ENCODE peak calls at places on chromosomes 1 and 21, in eight cellular contexts. One of them, this sample, is unnamed. For H3K4me1 and H3K9me3, the result is how much of the 10 kb centered on the place peaks cover.

GRCh38 chr1:152806576-152806975 is at the start of gene LCE1C:
- DNase-seq in psoas muscle: no peak
- DNase-seq in CD4-positive, CD25-positive, alpha-beta regulatory T cell: no peak
- DNase-seq in right cardiac atrium: no peak
- DNase-seq in body of pancreas: no peak
- DNase-seq in OCI-LY7: no peak
- DNase-seq in SK-N-SH: no peak
- DNase-seq in mesenchymal stem cell: no peak
- DNase-seq in this sample: no peak

GRCh38 chr1:116738673-116739370 is 15.4 kb upstream of the CD2 start:
- DNase-seq in mesenchymal stem cell: no peak
- DNase-seq in OCI-LY7: peak
- DNase-seq in body of pancreas: no peak
- DNase-seq in psoas muscle: no peak
- DNase-seq in SK-N-SH: no peak
- DNase-seq in CD4-positive, CD25-positive, alpha-beta regulatory T cell: peak
- DNase-seq in right cardiac atrium: no peak
- DNase-seq in this sample: peak

GRCh38 chr1:224691106-224691505 is 75.0 kb downstream of the CNIH3 start:
- DNase-seq in right cardiac atrium: no peak
- DNase-seq in psoas muscle: no peak
- DNase-seq in mesenchymal stem cell: no peak
- DNase-seq in SK-N-SH: no peak
- DNase-seq in CD4-positive, CD25-positive, alpha-beta regulatory T cell: no peak
- DNase-seq in OCI-LY7: no peak
- DNase-seq in body of pancreas: no peak
- DNase-seq in this sample: no peak

GRCh38 chr1:41783189-41783639 is 135.5 kb downstream of the HIVEP3 start:
- DNase-seq in SK-N-SH: no peak
- DNase-seq in mesenchymal stem cell: peak
- DNase-seq in CD4-positive, CD25-positive, alpha-beta regulatory T cell: no peak
- DNase-seq in psoas muscle: no peak
- DNase-seq in OCI-LY7: no peak
- DNase-seq in body of pancreas: no peak
- DNase-seq in right cardiac atrium: no peak
- DNase-seq in this sample: no peak

GRCh38 chr1:206472454-206472853 is 2.2 kb downstream of the IKBKE start:
- DNase-seq in right cardiac atrium: no peak
- DNase-seq in SK-N-SH: peak
- DNase-seq in CD4-positive, CD25-positive, alpha-beta regulatory T cell: peak
- DNase-seq in body of pancreas: no peak
- DNase-seq in mesenchymal stem cell: peak
- DNase-seq in OCI-LY7: peak
- DNase-seq in psoas muscle: peak
- DNase-seq in this sample: no peak

GRCh38 chr1:7628273-7628672 is 142.8 kb upstream of the VAMP3 start:
- DNase-seq in SK-N-SH: no peak
- DNase-seq in CD4-positive, CD25-positive, alpha-beta regulatory T cell: no peak
- DNase-seq in OCI-LY7: no peak
- DNase-seq in right cardiac atrium: peak
- DNase-seq in body of pancreas: no peak
- DNase-seq in psoas muscle: no peak
- DNase-seq in mesenchymal stem cell: no peak
- DNase-seq in this sample: no peak

GRCh38 chr1:108521990-108522393 is 37.9 kb upstream of the EEIG2 start:
- DNase-seq in mesenchymal stem cell: peak
- DNase-seq in right cardiac atrium: no peak
- DNase-seq in OCI-LY7: no peak
- DNase-seq in body of pancreas: no peak
- DNase-seq in psoas muscle: no peak
- DNase-seq in SK-N-SH: no peak
- DNase-seq in CD4-positive, CD25-positive, alpha-beta regulatory T cell: no peak
- DNase-seq in this sample: no peak

GRCh38 chr1:115980998-115981993 is 5.0 kb downstream of the SLC22A15 start:
- DNase-seq in psoas muscle: no peak
- DNase-seq in CD4-positive, CD25-positive, alpha-beta regulatory T cell: peak
- DNase-seq in mesenchymal stem cell: peak
- DNase-seq in body of pancreas: peak
- DNase-seq in right cardiac atrium: peak
- DNase-seq in OCI-LY7: peak
- DNase-seq in SK-N-SH: peak
- DNase-seq in this sample: peak

GRCh38 chr1:20194770-20195463 is 8.6 kb upstream of the PLA2G2C start:
- DNase-seq in right cardiac atrium: peak
- DNase-seq in SK-N-SH: peak
- DNase-seq in body of pancreas: peak
- DNase-seq in CD4-positive, CD25-positive, alpha-beta regulatory T cell: peak
- DNase-seq in mesenchymal stem cell: peak
- DNase-seq in OCI-LY7: peak
- DNase-seq in psoas muscle: peak
- DNase-seq in this sample: peak

GRCh38 chr1:116666090-116666489 is 1.4 kb downstream of the IGSF3 start:
- DNase-seq in CD4-positive, CD25-positive, alpha-beta regulatory T cell: no peak
- DNase-seq in OCI-LY7: no peak
- DNase-seq in psoas muscle: no peak
- DNase-seq in mesenchymal stem cell: peak
- DNase-seq in SK-N-SH: peak
- DNase-seq in right cardiac atrium: no peak
- DNase-seq in body of pancreas: no peak
- DNase-seq in this sample: no peak

GRCh38 chr1:85975770-85976386 is 180.7 kb downstream of the COL24A1 start:
- DNase-seq in mesenchymal stem cell: no peak
- DNase-seq in body of pancreas: no peak
- DNase-seq in OCI-LY7: no peak
- DNase-seq in right cardiac atrium: peak
- DNase-seq in CD4-positive, CD25-positive, alpha-beta regulatory T cell: no peak
- DNase-seq in SK-N-SH: no peak
- DNase-seq in psoas muscle: no peak
- DNase-seq in this sample: no peak

GRCh38 chr1:68339505-68339904 is 107.2 kb upstream of the WLS start:
- DNase-seq in mesenchymal stem cell: peak
- DNase-seq in right cardiac atrium: no peak
- DNase-seq in body of pancreas: no peak
- DNase-seq in SK-N-SH: no peak
- DNase-seq in OCI-LY7: no peak
- DNase-seq in CD4-positive, CD25-positive, alpha-beta regulatory T cell: no peak
- DNase-seq in psoas muscle: no peak
- DNase-seq in this sample: no peak

GRCh38 chr21:44985441-44986401 is 45.9 kb downstream of the SLX9 start:
- DNase-seq in SK-N-SH: peak
- DNase-seq in right cardiac atrium: peak
- DNase-seq in mesenchymal stem cell: no peak
- DNase-seq in psoas muscle: peak
- DNase-seq in CD4-positive, CD25-positive, alpha-beta regulatory T cell: no peak
- DNase-seq in OCI-LY7: no peak
- DNase-seq in body of pancreas: peak
- DNase-seq in this sample: no peak
- H3K4me1 ChIP-seq in SK-N-SH: under half
- H3K4me1 ChIP-seq in right cardiac atrium: under half
- H3K4me1 ChIP-seq in mesenchymal stem cell: under half
- H3K4me1 ChIP-seq in psoas muscle: under half
- H3K4me1 ChIP-seq in CD4-positive, CD25-positive, alpha-beta regulatory T cell: under half
- H3K4me1 ChIP-seq in OCI-LY7: under half
- H3K4me1 ChIP-seq in body of pancreas: under half
- H3K4me1 ChIP-seq in this sample: under half

DNA sequence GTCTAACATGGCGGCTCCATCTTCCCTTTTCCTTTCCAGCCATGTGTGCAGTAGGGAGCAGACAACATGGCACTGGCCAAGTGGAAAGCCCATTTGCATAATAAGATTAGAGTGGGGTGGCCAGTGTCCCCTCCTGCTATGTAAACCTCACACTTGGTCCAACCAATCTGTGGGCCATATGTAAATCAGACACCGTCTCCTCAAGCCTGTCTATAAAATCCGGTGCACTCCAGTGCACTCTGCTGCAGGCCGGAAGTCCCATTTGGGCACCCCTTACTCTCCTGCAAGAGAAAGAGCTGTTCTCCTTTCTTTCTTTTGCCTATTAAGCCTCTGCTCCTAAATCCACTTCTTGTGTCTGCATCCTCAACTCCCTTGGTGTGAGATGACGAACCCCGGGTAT is 44.1 kb downstream of the OLFML3 start:
- DNase-seq in CD4-positive, CD25-positive, alpha-beta regulatory T cell: no peak
- DNase-seq in psoas muscle: no peak
- DNase-seq in body of pancreas: no peak
- DNase-seq in OCI-LY7: peak
- DNase-seq in right cardiac atrium: no peak
- DNase-seq in SK-N-SH: no peak
- DNase-seq in mesenchymal stem cell: no peak
- DNase-seq in this sample: no peak
- H3K9me3 ChIP-seq in CD4-positive, CD25-positive, alpha-beta regulatory T cell: under half
- H3K9me3 ChIP-seq in psoas muscle: under half
- H3K9me3 ChIP-seq in body of pancreas: under half
- H3K9me3 ChIP-seq in OCI-LY7: under half
- H3K9me3 ChIP-seq in right cardiac atrium: under half
- H3K9me3 ChIP-seq in SK-N-SH: under half
- H3K9me3 ChIP-seq in mesenchymal stem cell: under half
- H3K9me3 ChIP-seq in this sample: under half

GRCh38 chr1:198637915-198638437 is 864 bp upstream of the PTPRC start:
- DNase-seq in OCI-LY7: no peak
- DNase-seq in right cardiac atrium: no peak
- DNase-seq in SK-N-SH: no peak
- DNase-seq in CD4-positive, CD25-positive, alpha-beta regulatory T cell: peak
- DNase-seq in body of pancreas: no peak
- DNase-seq in mesenchymal stem cell: no peak
- DNase-seq in psoas muscle: no peak
- DNase-seq in this sample: no peak

GRCh38 chr1:198638441-198638840 is 399 bp upstream of the PTPRC start:
- DNase-seq in CD4-positive, CD25-positive, alpha-beta regulatory T cell: no peak
- DNase-seq in right cardiac atrium: no peak
- DNase-seq in SK-N-SH: no peak
- DNase-seq in body of pancreas: no peak
- DNase-seq in psoas muscle: no peak
- DNase-seq in OCI-LY7: peak
- DNase-seq in mesenchymal stem cell: no peak
- DNase-seq in this sample: no peak

GRCh38 chr1:198637157-198637556 is 1.7 kb upstream of the PTPRC start:
- DNase-seq in OCI-LY7: peak
- DNase-seq in CD4-positive, CD25-positive, alpha-beta regulatory T cell: no peak
- DNase-seq in psoas muscle: no peak
- DNase-seq in mesenchymal stem cell: no peak
- DNase-seq in SK-N-SH: no peak
- DNase-seq in body of pancreas: no peak
- DNase-seq in right cardiac atrium: no peak
- DNase-seq in this sample: no peak

GRCh38 chr1:198639581-198640235 is 868 bp downstream of the PTPRC start:
- DNase-seq in psoas muscle: no peak
- DNase-seq in SK-N-SH: no peak
- DNase-seq in CD4-positive, CD25-positive, alpha-beta regulatory T cell: peak
- DNase-seq in mesenchymal stem cell: no peak
- DNase-seq in OCI-LY7: peak
- DNase-seq in body of pancreas: no peak
- DNase-seq in right cardiac atrium: no peak
- DNase-seq in this sample: no peak

DNA sequence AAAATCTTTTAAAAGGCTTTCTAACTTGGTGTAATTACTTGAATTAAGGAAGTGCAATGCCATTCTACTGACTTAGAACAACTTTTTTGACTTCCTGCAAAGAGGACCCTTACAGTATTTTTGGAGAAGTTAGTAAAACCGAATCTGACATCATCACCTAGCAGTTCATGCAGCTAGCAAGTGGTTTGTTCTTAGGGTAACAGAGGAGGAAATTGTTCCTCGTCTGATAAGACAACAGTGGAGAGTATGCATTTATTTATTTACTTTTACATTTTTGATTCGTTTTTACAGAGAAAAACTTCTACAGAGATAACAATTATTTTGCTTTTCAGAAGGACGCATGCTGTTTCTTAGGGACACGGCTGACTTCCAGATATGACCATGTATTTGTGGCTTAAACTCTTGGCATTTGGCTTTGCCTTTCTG is at the start of gene PTPRC:
- DNase-seq in mesenchymal stem cell: no peak
- DNase-seq in right cardiac atrium: no peak
- DNase-seq in OCI-LY7: peak
- DNase-seq in CD4-positive, CD25-positive, alpha-beta regulatory T cell: peak
- DNase-seq in SK-N-SH: no peak
- DNase-seq in psoas muscle: no peak
- DNase-seq in body of pancreas: no peak
- DNase-seq in this sample: no peak
- H3K4me3 ChIP-seq in mesenchymal stem cell: no peak
- H3K4me3 ChIP-seq in right cardiac atrium: peak
- H3K4me3 ChIP-seq in OCI-LY7: peak
- H3K4me3 ChIP-seq in CD4-positive, CD25-positive, alpha-beta regulatory T cell: peak
- H3K4me3 ChIP-seq in SK-N-SH: no peak
- H3K4me3 ChIP-seq in psoas muscle: peak
- H3K4me3 ChIP-seq in body of pancreas: no peak
- H3K4me3 ChIP-seq in this sample: peak

GRCh38 chr1:38041941-38042834 is 4.4 kb downstream of the POU3F1 start:
- DNase-seq in OCI-LY7: no peak
- DNase-seq in body of pancreas: no peak
- DNase-seq in right cardiac atrium: no peak
- DNase-seq in CD4-positive, CD25-positive, alpha-beta regulatory T cell: no peak
- DNase-seq in SK-N-SH: no peak
- DNase-seq in psoas muscle: no peak
- DNase-seq in mesenchymal stem cell: no peak
- DNase-seq in this sample: no peak

GRCh38 chr1:38037481-38037939 is 9.1 kb downstream of the POU3F1 start:
- DNase-seq in SK-N-SH: peak
- DNase-seq in mesenchymal stem cell: no peak
- DNase-seq in CD4-positive, CD25-positive, alpha-beta regulatory T cell: no peak
- DNase-seq in body of pancreas: no peak
- DNase-seq in OCI-LY7: peak
- DNase-seq in right cardiac atrium: no peak
- DNase-seq in psoas muscle: no peak
- DNase-seq in this sample: no peak

GRCh38 chr1:38038836-38039235 is 7.8 kb downstream of the POU3F1 start:
- DNase-seq in CD4-positive, CD25-positive, alpha-beta regulatory T cell: no peak
- DNase-seq in SK-N-SH: no peak
- DNase-seq in psoas muscle: no peak
- DNase-seq in OCI-LY7: no peak
- DNase-seq in right cardiac atrium: no peak
- DNase-seq in mesenchymal stem cell: no peak
- DNase-seq in body of pancreas: no peak
- DNase-seq in this sample: no peak

GRCh38 chr1:38043036-38043747 is 3.4 kb downstream of the POU3F1 start:
- DNase-seq in CD4-positive, CD25-positive, alpha-beta regulatory T cell: no peak
- DNase-seq in body of pancreas: no peak
- DNase-seq in right cardiac atrium: no peak
- DNase-seq in psoas muscle: no peak
- DNase-seq in OCI-LY7: no peak
- DNase-seq in mesenchymal stem cell: no peak
- DNase-seq in SK-N-SH: no peak
- DNase-seq in this sample: no peak

GRCh38 chr1:38039386-38039933 is 7.1 kb downstream of the POU3F1 start:
- DNase-seq in CD4-positive, CD25-positive, alpha-beta regulatory T cell: no peak
- DNase-seq in SK-N-SH: no peak
- DNase-seq in psoas muscle: no peak
- DNase-seq in right cardiac atrium: no peak
- DNase-seq in body of pancreas: no peak
- DNase-seq in mesenchymal stem cell: no peak
- DNase-seq in OCI-LY7: no peak
- DNase-seq in this sample: no peak
- H3K4me1 ChIP-seq in CD4-positive, CD25-positive, alpha-beta regulatory T cell: under half
- H3K4me1 ChIP-seq in SK-N-SH: under half
- H3K4me1 ChIP-seq in psoas muscle: under half
- H3K4me1 ChIP-seq in right cardiac atrium: under half
- H3K4me1 ChIP-seq in body of pancreas: under half
- H3K4me1 ChIP-seq in mesenchymal stem cell: under half
- H3K4me1 ChIP-seq in OCI-LY7: under half
- H3K4me1 ChIP-seq in this sample: under half

This sample was measured in CD8-positive, alpha-beta memory T cell.